ENCODE peak calls at places on chromosomes 1 and 21, in five cellular contexts. W is H9; U is nucleus accumbens; M is stimulated activated CD4-positive, alpha-beta T cell treated with anti-CD3 and anti-CD28 coated beads, Interleukin-4, amount 100 ng/mL, for 48 hours; R is left colon. N is an unnamed sample.
A peak's percentile ranks its signal among the peaks of the same experiment; 100 is the strongest.

GRCh38 chr1:16017461-16018303 is at the start of gene HSPB7:
- DNase-seq in W (peak; percentile 79), U (no peak), M (no peak), R (peak; percentile 58), N (no peak)

GRCh38 chr1:25747046-25747705 is 52.8 kb upstream of the SELENON start:
- DNase-seq in W (no peak), U (no peak), M (no peak), R (no peak), N (no peak)

GRCh38 chr1:6601865-6602668 is 602 bp downstream of the KLHL21 start:
- DNase-seq in W (no peak), U (no peak), M (no peak), R (peak; percentile 60), N (no peak)

GRCh38 chr21:31330144-31330483 is 13.9 kb downstream of the TIAM1 start:
- DNase-seq in W (no peak), U (no peak), M (no peak), R (no peak), N (no peak)

GRCh38 chr1:44723496-44724407 is 7.2 kb downstream of the RNU5D-1 start:
- DNase-seq in W (no peak), U (no peak), M (no peak), R (no peak), N (no peak)

GRCh38 chr1:30148676-30149075 is 574.7 kb downstream of the MATN1 start:
- DNase-seq in W (no peak), U (no peak), M (no peak), R (no peak), N (no peak)

GRCh38 chr1:215276582-215276981 is 194.0 kb downstream of the KCNK2 start:
- DNase-seq in W (no peak), U (no peak), M (no peak), R (no peak), N (no peak)

GRCh38 chr1:158039380-158039779 is 45.9 kb downstream of the KIRREL1 start:
- DNase-seq in W (no peak), U (no peak), M (no peak), R (no peak), N (no peak)

GRCh38 chr1:45018599-45019230 is 6.7 kb downstream of the UROD start:
- DNase-seq in W (peak; percentile 82), U (peak; percentile 19), M (peak; percentile 51), R (peak; percentile 77), N (no peak)

GRCh38 chr1:202247837-202248795 is 54.5 kb downstream of the LGR6 start:
- DNase-seq in W (peak; percentile 52), U (no peak), M (no peak), R (no peak), N (no peak)

GRCh38 chr1:117846674-117847425 is 82.6 kb downstream of the GDAP2 start:
- DNase-seq in W (no peak), U (no peak), M (no peak), R (no peak), N (no peak)

GRCh38 chr1:111422546-111423391 is 4.8 kb downstream of the OVGP1 start:
- DNase-seq in W (no peak), U (no peak), M (no peak), R (peak; percentile 83), N (no peak)

GRCh38 chr1:63921357-63921756 is 147.5 kb downstream of the ROR1 start:
- DNase-seq in W (no peak), U (no peak), M (no peak), R (peak; percentile 24), N (no peak)

GRCh38 chr1:94854458-94855306 is 34.5 kb downstream of the SLC44A3 start:
- DNase-seq in W (peak; percentile 90), U (peak; percentile 73), M (peak; percentile 61), R (peak; percentile 88), N (peak; percentile 70)

GRCh38 chr1:210448293-210448892 is 119.7 kb downstream of the HHAT start:
- DNase-seq in W (no peak), U (no peak), M (no peak), R (no peak), N (peak; percentile 5)

GRCh38 chr1:58447891-58448290 is 98.6 kb downstream of the OMA1 start:
- DNase-seq in W (no peak), U (no peak), M (no peak), R (no peak), N (no peak)

GRCh38 chr1:209491496-209491895 is 92.0 kb upstream of the CAMK1G start:
- DNase-seq in W (peak; percentile 4), U (no peak), M (no peak), R (no peak), N (no peak)

GRCh38 chr1:233406994-233407631 is 79.6 kb downstream of the MAP3K21 start:
- DNase-seq in W (no peak), U (no peak), M (no peak), R (no peak), N (no peak)

GRCh38 chr1:94986783-94987182 is 59.9 kb upstream of the CNN3 start:
- DNase-seq in W (no peak), U (no peak), M (no peak), R (no peak), N (no peak)

GRCh38 chr1:117635805-117636204 is 30.0 kb downstream of the TENT5C start:
- DNase-seq in W (no peak), U (no peak), M (no peak), R (no peak), N (no peak)

GRCh38 chr21:43787180-43787533 is 2.2 kb upstream of the RRP1 start:
- DNase-seq in W (no peak), U (no peak), M (no peak), R (no peak), N (no peak)

GRCh38 chr1:109191377-109191776 is 22.3 kb upstream of the SARS1 start:
- DNase-seq in W (peak; percentile 81), U (no peak), M (no peak), R (no peak), N (no peak)

GRCh38 chr21:39681845-39682244 is 63.1 kb upstream of the IGSF5 start:
- DNase-seq in W (no peak), U (no peak), M (no peak), R (no peak), N (no peak)

GRCh38 chr1:64495878-64496277 is 25.9 kb downstream of the CACHD1 start:
- DNase-seq in W (no peak), U (no peak), M (no peak), R (peak; percentile 20), N (no peak)

GRCh38 chr1:210582186-210582981 is 253.7 kb downstream of the HHAT start:
- DNase-seq in W (no peak), U (no peak), M (no peak), R (no peak), N (peak; percentile 44)

GRCh38 chr1:171869097-171869496 is 27.8 kb downstream of the DNM3 start:
- DNase-seq in W (no peak), U (no peak), M (no peak), R (peak; percentile 6), N (no peak)

GRCh38 chr21:37582613-37583012 is 216.0 kb downstream of the DYRK1A start:
- DNase-seq in W (no peak), U (no peak), M (no peak), R (no peak), N (no peak)

GRCh38 chr1:205365945-205366463 is 9.3 kb upstream of the KLHDC8A start:
- DNase-seq in W (peak; percentile 20), U (no peak), M (no peak), R (peak; percentile 55), N (no peak)